ENCODE peak calls at places on chromosomes 4 and X, in ten cellular contexts. One of them, this sample, is unnamed.

GRCh38 chrX:56788717-56789122 is 59.7 kb downstream of the NBDY start:
- DNase-seq in fibroblast of villous mesenchyme: no peak
- DNase-seq in K562: peak
- DNase-seq in brain microvascular endothelial cell: no peak
- DNase-seq in OCI-LY7: peak
- DNase-seq in fibroblast of lung: no peak
- DNase-seq in ovary: peak
- DNase-seq in GM12864: no peak
- DNase-seq in Peyer's patch: peak
- DNase-seq in AG10803: no peak
- DNase-seq in this sample: peak

GRCh38 chr4:115323106-115323684 is 209.8 kb upstream of the NDST4 start:
- DNase-seq in brain microvascular endothelial cell: no peak
- DNase-seq in OCI-LY7: no peak
- DNase-seq in AG10803: no peak
- DNase-seq in fibroblast of lung: peak
- DNase-seq in K562: no peak
- DNase-seq in Peyer's patch: no peak
- DNase-seq in fibroblast of villous mesenchyme: no peak
- DNase-seq in ovary: no peak
- DNase-seq in GM12864: no peak
- DNase-seq in this sample: no peak

GRCh38 chr4:173827707-173828106 is 297.7 kb upstream of the HAND2 start:
- DNase-seq in Peyer's patch: no peak
- DNase-seq in fibroblast of villous mesenchyme: peak
- DNase-seq in GM12864: no peak
- DNase-seq in brain microvascular endothelial cell: no peak
- DNase-seq in AG10803: no peak
- DNase-seq in OCI-LY7: no peak
- DNase-seq in fibroblast of lung: no peak
- DNase-seq in ovary: no peak
- DNase-seq in K562: no peak
- DNase-seq in this sample: no peak

GRCh38 chrX:9878141-9878875 is 88.8 kb upstream of the CLDN34 start:
- DNase-seq in K562: no peak
- DNase-seq in GM12864: no peak
- DNase-seq in fibroblast of lung: no peak
- DNase-seq in ovary: no peak
- DNase-seq in fibroblast of villous mesenchyme: no peak
- DNase-seq in Peyer's patch: no peak
- DNase-seq in AG10803: no peak
- DNase-seq in OCI-LY7: no peak
- DNase-seq in brain microvascular endothelial cell: no peak
- DNase-seq in this sample: no peak

GRCh38 chrX:149541521-149542047 is 772 bp downstream of the EOLA1 start:
- DNase-seq in ovary: no peak
- DNase-seq in GM12864: no peak
- DNase-seq in Peyer's patch: no peak
- DNase-seq in OCI-LY7: no peak
- DNase-seq in brain microvascular endothelial cell: no peak
- DNase-seq in AG10803: no peak
- DNase-seq in fibroblast of villous mesenchyme: no peak
- DNase-seq in fibroblast of lung: no peak
- DNase-seq in K562: peak
- DNase-seq in this sample: no peak

GRCh38 chr4:121822796-121823504 is 733 bp downstream of the CCNA2 start:
- DNase-seq in GM12864: no peak
- DNase-seq in Peyer's patch: peak
- DNase-seq in brain microvascular endothelial cell: peak
- DNase-seq in K562: peak
- DNase-seq in fibroblast of lung: peak
- DNase-seq in AG10803: no peak
- DNase-seq in ovary: no peak
- DNase-seq in fibroblast of villous mesenchyme: peak
- DNase-seq in OCI-LY7: peak
- DNase-seq in this sample: peak

GRCh38 chrX:15854080-15854655 is 445 bp downstream of the AP1S2 start:
- DNase-seq in K562: peak
- DNase-seq in AG10803: no peak
- DNase-seq in brain microvascular endothelial cell: no peak
- DNase-seq in GM12864: no peak
- DNase-seq in OCI-LY7: peak
- DNase-seq in ovary: peak
- DNase-seq in fibroblast of villous mesenchyme: peak
- DNase-seq in fibroblast of lung: no peak
- DNase-seq in Peyer's patch: peak
- DNase-seq in this sample: peak

GRCh38 chr4:101019313-101019712 is 328.0 kb downstream of the PPP3CA start:
- DNase-seq in brain microvascular endothelial cell: no peak
- DNase-seq in OCI-LY7: no peak
- DNase-seq in fibroblast of villous mesenchyme: no peak
- DNase-seq in ovary: no peak
- DNase-seq in GM12864: no peak
- DNase-seq in fibroblast of lung: no peak
- DNase-seq in AG10803: no peak
- DNase-seq in K562: no peak
- DNase-seq in Peyer's patch: no peak
- DNase-seq in this sample: no peak

GRCh38 chrX:154432210-154432609 is 3.7 kb downstream of the ATP6AP1 start:
- DNase-seq in K562: no peak
- DNase-seq in OCI-LY7: no peak
- DNase-seq in fibroblast of villous mesenchyme: no peak
- DNase-seq in GM12864: no peak
- DNase-seq in ovary: no peak
- DNase-seq in Peyer's patch: no peak
- DNase-seq in AG10803: no peak
- DNase-seq in brain microvascular endothelial cell: no peak
- DNase-seq in fibroblast of lung: no peak
- DNase-seq in this sample: no peak

GRCh38 chrX:154428176-154429171 is at the start of gene ATP6AP1:
- DNase-seq in fibroblast of villous mesenchyme: peak
- DNase-seq in Peyer's patch: peak
- DNase-seq in ovary: peak
- DNase-seq in K562: peak
- DNase-seq in brain microvascular endothelial cell: peak
- DNase-seq in AG10803: peak
- DNase-seq in GM12864: peak
- DNase-seq in OCI-LY7: peak
- DNase-seq in fibroblast of lung: peak
- DNase-seq in this sample: peak

GRCh38 chrX:154430504-154430903 is 2.0 kb downstream of the ATP6AP1 start:
- DNase-seq in ovary: no peak
- DNase-seq in fibroblast of villous mesenchyme: no peak
- DNase-seq in GM12864: no peak
- DNase-seq in AG10803: no peak
- DNase-seq in fibroblast of lung: no peak
- DNase-seq in Peyer's patch: no peak
- DNase-seq in K562: peak
- DNase-seq in brain microvascular endothelial cell: no peak
- DNase-seq in OCI-LY7: no peak
- DNase-seq in this sample: no peak

GRCh38 chrX:154431321-154431720 is 2.8 kb downstream of the ATP6AP1 start:
- DNase-seq in GM12864: no peak
- DNase-seq in Peyer's patch: no peak
- DNase-seq in fibroblast of lung: no peak
- DNase-seq in fibroblast of villous mesenchyme: no peak
- DNase-seq in brain microvascular endothelial cell: no peak
- DNase-seq in OCI-LY7: no peak
- DNase-seq in ovary: no peak
- DNase-seq in K562: peak
- DNase-seq in AG10803: no peak
- DNase-seq in this sample: no peak

DNA sequence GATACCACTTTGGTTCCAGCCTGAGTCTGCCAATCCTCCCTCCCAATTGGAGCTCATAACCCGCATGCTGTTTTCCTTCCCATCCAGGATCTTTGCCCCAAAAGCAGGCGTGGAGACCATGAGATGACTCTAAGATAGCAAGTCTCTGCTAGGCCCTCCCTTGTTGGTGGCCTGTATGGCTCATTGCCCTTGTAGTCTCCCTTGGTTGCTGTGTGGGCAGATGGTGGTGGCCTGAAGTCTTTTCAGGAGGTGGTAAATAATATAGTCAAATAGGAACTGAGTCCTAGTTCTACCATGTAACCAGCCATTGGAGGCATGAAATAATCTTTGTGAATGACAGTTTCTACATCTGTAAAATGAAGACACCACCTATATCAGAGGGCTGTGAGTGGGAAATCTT is 1.2 kb downstream of the ATP6AP1 start:
- DNase-seq in brain microvascular endothelial cell: no peak
- DNase-seq in ovary: no peak
- DNase-seq in fibroblast of villous mesenchyme: no peak
- DNase-seq in AG10803: no peak
- DNase-seq in OCI-LY7: no peak
- DNase-seq in GM12864: no peak
- DNase-seq in fibroblast of lung: no peak
- DNase-seq in Peyer's patch: no peak
- DNase-seq in K562: no peak
- DNase-seq in this sample: no peak
- H3K4me3 ChIP-seq in brain microvascular endothelial cell: peak
- H3K4me3 ChIP-seq in ovary: no peak
- H3K4me3 ChIP-seq in fibroblast of villous mesenchyme: peak
- H3K4me3 ChIP-seq in AG10803: peak
- H3K4me3 ChIP-seq in OCI-LY7: peak
- H3K4me3 ChIP-seq in GM12864: peak
- H3K4me3 ChIP-seq in fibroblast of lung: peak
- H3K4me3 ChIP-seq in Peyer's patch: peak
- H3K4me3 ChIP-seq in K562: peak
- H3K4me3 ChIP-seq in this sample: peak

GRCh38 chr4:103449285-103449684 is 251.1 kb upstream of the CENPE start:
- DNase-seq in Peyer's patch: no peak
- DNase-seq in brain microvascular endothelial cell: no peak
- DNase-seq in ovary: no peak
- DNase-seq in fibroblast of villous mesenchyme: no peak
- DNase-seq in fibroblast of lung: no peak
- DNase-seq in AG10803: no peak
- DNase-seq in GM12864: no peak
- DNase-seq in K562: no peak
- DNase-seq in OCI-LY7: no peak
- DNase-seq in this sample: no peak
- TF ChIP-seq CTCF in Peyer's patch: no peak
- TF ChIP-seq CTCF in brain microvascular endothelial cell: no peak
- TF ChIP-seq CTCF in ovary: no peak
- TF ChIP-seq CTCF in fibroblast of villous mesenchyme: no peak
- TF ChIP-seq CTCF in fibroblast of lung: no peak
- TF ChIP-seq CTCF in AG10803: no peak
- TF ChIP-seq CTCF in GM12864: no peak
- TF ChIP-seq CTCF in K562: no peak
- TF ChIP-seq CTCF in OCI-LY7: no peak
- TF ChIP-seq CTCF in this sample: no peak

GRCh38 chr4:113750734-113751133 is 10.8 kb downstream of the CAMK2D start:
- DNase-seq in K562: no peak
- DNase-seq in GM12864: no peak
- DNase-seq in fibroblast of villous mesenchyme: no peak
- DNase-seq in brain microvascular endothelial cell: no peak
- DNase-seq in ovary: no peak
- DNase-seq in fibroblast of lung: no peak
- DNase-seq in AG10803: no peak
- DNase-seq in OCI-LY7: no peak
- DNase-seq in Peyer's patch: no peak
- DNase-seq in this sample: no peak

GRCh38 chr4:113749178-113749577 is 12.4 kb downstream of the CAMK2D start:
- DNase-seq in fibroblast of lung: no peak
- DNase-seq in GM12864: no peak
- DNase-seq in Peyer's patch: no peak
- DNase-seq in AG10803: no peak
- DNase-seq in K562: no peak
- DNase-seq in ovary: no peak
- DNase-seq in fibroblast of villous mesenchyme: no peak
- DNase-seq in brain microvascular endothelial cell: no peak
- DNase-seq in OCI-LY7: no peak
- DNase-seq in this sample: no peak

GRCh38 chr4:113745724-113746123 is 15.8 kb downstream of the CAMK2D start:
- DNase-seq in OCI-LY7: no peak
- DNase-seq in AG10803: no peak
- DNase-seq in fibroblast of lung: no peak
- DNase-seq in Peyer's patch: no peak
- DNase-seq in brain microvascular endothelial cell: no peak
- DNase-seq in GM12864: no peak
- DNase-seq in ovary: no peak
- DNase-seq in fibroblast of villous mesenchyme: no peak
- DNase-seq in K562: no peak
- DNase-seq in this sample: no peak

GRCh38 chr4:113750315-113750714 is 11.2 kb downstream of the CAMK2D start:
- DNase-seq in ovary: no peak
- DNase-seq in K562: no peak
- DNase-seq in fibroblast of lung: no peak
- DNase-seq in AG10803: no peak
- DNase-seq in fibroblast of villous mesenchyme: no peak
- DNase-seq in OCI-LY7: no peak
- DNase-seq in brain microvascular endothelial cell: no peak
- DNase-seq in Peyer's patch: no peak
- DNase-seq in GM12864: no peak
- DNase-seq in this sample: no peak

DNA sequence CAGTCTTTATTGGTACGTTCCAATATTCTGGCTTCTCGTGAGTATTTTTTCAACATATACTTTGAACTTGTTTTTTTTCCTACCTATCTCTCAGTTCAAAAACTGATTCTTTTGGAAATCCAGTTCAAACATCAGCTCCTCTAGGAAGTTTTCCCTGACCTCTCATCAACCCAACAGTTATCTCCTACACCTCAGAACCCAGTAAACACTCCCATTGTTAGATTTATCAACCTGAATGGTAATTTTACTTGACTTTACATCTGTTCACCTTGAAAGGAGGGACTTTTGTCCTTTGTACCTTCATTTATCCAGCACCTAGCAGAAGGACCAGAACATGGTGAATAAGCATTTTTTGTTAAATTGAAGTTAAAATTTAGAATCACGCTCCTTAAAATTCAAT is 13.6 kb downstream of the CAMK2D start:
- DNase-seq in ovary: no peak
- DNase-seq in AG10803: no peak
- DNase-seq in OCI-LY7: no peak
- DNase-seq in Peyer's patch: no peak
- DNase-seq in brain microvascular endothelial cell: no peak
- DNase-seq in GM12864: no peak
- DNase-seq in fibroblast of lung: no peak
- DNase-seq in fibroblast of villous mesenchyme: no peak
- DNase-seq in K562: no peak
- DNase-seq in this sample: no peak
- H3K4me3 ChIP-seq in ovary: no peak
- H3K4me3 ChIP-seq in AG10803: no peak
- H3K4me3 ChIP-seq in OCI-LY7: no peak
- H3K4me3 ChIP-seq in Peyer's patch: no peak
- H3K4me3 ChIP-seq in brain microvascular endothelial cell: no peak
- H3K4me3 ChIP-seq in GM12864: no peak
- H3K4me3 ChIP-seq in fibroblast of lung: no peak
- H3K4me3 ChIP-seq in fibroblast of villous mesenchyme: no peak
- H3K4me3 ChIP-seq in K562: no peak
- H3K4me3 ChIP-seq in this sample: no peak

DNA sequence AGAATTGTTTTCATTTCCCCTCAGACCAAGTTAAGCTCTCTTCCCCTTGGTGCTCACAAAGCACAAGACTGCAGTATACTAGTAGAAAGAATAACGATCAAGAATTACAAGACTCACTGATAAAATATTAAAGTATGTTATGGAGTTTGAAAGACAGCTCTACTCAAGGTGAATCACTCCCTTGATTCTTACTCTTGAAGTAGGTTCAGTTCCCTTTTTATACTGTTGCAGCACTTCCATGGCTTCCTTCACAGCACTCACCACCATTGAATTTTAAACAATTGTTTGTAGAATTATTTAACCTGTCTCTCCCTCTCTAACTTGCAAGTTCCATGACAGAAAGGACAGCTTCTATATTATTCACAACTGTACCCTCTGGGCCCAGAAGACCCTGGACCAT is 42.2 kb downstream of the CASK start:
- DNase-seq in brain microvascular endothelial cell: no peak
- DNase-seq in Peyer's patch: no peak
- DNase-seq in ovary: no peak
- DNase-seq in fibroblast of lung: no peak
- DNase-seq in AG10803: no peak
- DNase-seq in GM12864: no peak
- DNase-seq in OCI-LY7: peak
- DNase-seq in K562: no peak
- DNase-seq in fibroblast of villous mesenchyme: no peak
- DNase-seq in this sample: no peak
- TF ChIP-seq CTCF in brain microvascular endothelial cell: no peak
- TF ChIP-seq CTCF in Peyer's patch: no peak
- TF ChIP-seq CTCF in ovary: no peak
- TF ChIP-seq CTCF in fibroblast of lung: no peak
- TF ChIP-seq CTCF in AG10803: no peak
- TF ChIP-seq CTCF in GM12864: no peak
- TF ChIP-seq CTCF in OCI-LY7: no peak
- TF ChIP-seq CTCF in K562: no peak
- TF ChIP-seq CTCF in fibroblast of villous mesenchyme: no peak
- TF ChIP-seq CTCF in this sample: no peak

This sample was measured in fibroblast of the aortic adventitia.